ENCODE peak calls at places on chromosomes 13 and 19, in six cellular contexts. I, A, R, L, C and G are unnamed samples.

GRCh38 chr19:40872209-40872608 is 9.8 kb downstream of the CYP2A7 start:
- DNase-seq in L (no peak), R (no peak), I (no peak), C (no peak), A (no peak), G (no peak)

GRCh38 chr13:73065665-73066350 is 7.0 kb downstream of the KLF5 start:
- DNase-seq in R (no peak), A (no peak), I (no peak), C (no peak), L (no peak), G (no peak)

GRCh38 chr13:43110036-43110435 is 86.7 kb downstream of the DNAJC15 start:
- DNase-seq in R (no peak), C (no peak), A (no peak), I (no peak), L (no peak), G (no peak)

GRCh38 chr13:99656092-99656745 is 154.9 kb downstream of the TM9SF2 start:
- DNase-seq in I (peak; percentile 77), C (peak; percentile 78), A (peak; percentile 87), L (peak; percentile 79), R (peak; percentile 79), G (peak; percentile 88)

GRCh38 chr13:98143601-98144500 is 957 bp downstream of the FARP1 start:
- DNase-seq in A (no peak), C (peak; percentile 62), R (no peak), I (peak; percentile 62), L (peak; percentile 49), G (no peak)

GRCh38 chr13:60226507-60226906 is 62.8 kb upstream of the DIAPH3 start:
- DNase-seq in R (no peak), A (no peak), C (peak; percentile 35), I (peak; percentile 34), L (peak; percentile 53), G (no peak)

GRCh38 chr19:1360126-1360817 is 23.4 kb upstream of the NDUFS7 start:
- DNase-seq in R (no peak), A (no peak), L (peak; percentile 24), C (no peak), I (no peak), G (no peak)

GRCh38 chr13:59391696-59392095 is 772.0 kb downstream of the DIAPH3 start:
- DNase-seq in A (no peak), I (peak; percentile 59), L (peak; percentile 86), R (peak; percentile 33), C (peak; percentile 70), G (no peak)

GRCh38 chr19:41111296-41111695 is 2.9 kb upstream of the CYP2F1 start:
- DNase-seq in A (no peak), L (no peak), I (no peak), R (no peak), C (no peak), G (no peak)

GRCh38 chr19:37467608-37468090 is 405 bp upstream of the ZNF569 start:
- DNase-seq in C (no peak), I (no peak), A (peak; percentile 23), R (no peak), L (no peak), G (no peak)

GRCh38 chr19:6868341-6868740 is 19.0 kb upstream of the ADGRE1 start:
- DNase-seq in R (no peak), A (no peak), L (peak; percentile 21), C (no peak), I (no peak), G (no peak)